ENCODE peak calls at places on chromosomes 16 and 17, in seven cellular contexts. One of them, this sample, is unnamed.

GRCh38 chr16:64910351-64910750 is 211.5 kb downstream of the CDH11 start:
- DNase-seq in SK-N-SH: no peak
- DNase-seq in hepatocyte: peak; percentile 46
- DNase-seq in brain microvascular endothelial cell: peak; percentile 98
- DNase-seq in keratinocyte: no peak
- DNase-seq in endodermal cell: peak; percentile 59
- DNase-seq in tibial artery: peak; percentile 21
- DNase-seq in this sample: no peak

GRCh38 chr16:88549671-88550643 is 20.2 kb upstream of the ZC3H18 start:
- DNase-seq in SK-N-SH: peak; percentile 33
- DNase-seq in hepatocyte: no peak
- DNase-seq in brain microvascular endothelial cell: no peak
- DNase-seq in keratinocyte: no peak
- DNase-seq in endodermal cell: peak; percentile 39
- DNase-seq in tibial artery: no peak
- DNase-seq in this sample: no peak

GRCh38 chr17:43454888-43455287 is 28.9 kb upstream of the DHX8 start:
- DNase-seq in SK-N-SH: no peak
- DNase-seq in hepatocyte: no peak
- DNase-seq in brain microvascular endothelial cell: no peak
- DNase-seq in keratinocyte: no peak
- DNase-seq in endodermal cell: no peak
- DNase-seq in tibial artery: no peak
- DNase-seq in this sample: no peak

GRCh38 chr16:48236286-48236685 is 7.8 kb upstream of the LONP2 start:
- DNase-seq in SK-N-SH: no peak
- DNase-seq in hepatocyte: no peak
- DNase-seq in brain microvascular endothelial cell: no peak
- DNase-seq in keratinocyte: no peak
- DNase-seq in endodermal cell: no peak
- DNase-seq in tibial artery: no peak
- DNase-seq in this sample: no peak

GRCh38 chr16:819336-819735 is 18.8 kb upstream of the GNG13 start:
- DNase-seq in SK-N-SH: no peak
- DNase-seq in hepatocyte: no peak
- DNase-seq in brain microvascular endothelial cell: no peak
- DNase-seq in keratinocyte: no peak
- DNase-seq in endodermal cell: no peak
- DNase-seq in tibial artery: no peak
- DNase-seq in this sample: no peak

GRCh38 chr16:69316595-69317034 is 5.5 kb downstream of the VPS4A start:
- DNase-seq in SK-N-SH: no peak
- DNase-seq in hepatocyte: no peak
- DNase-seq in brain microvascular endothelial cell: no peak
- DNase-seq in keratinocyte: no peak
- DNase-seq in endodermal cell: no peak
- DNase-seq in tibial artery: no peak
- DNase-seq in this sample: no peak

GRCh38 chr17:38464251-38464722 is 36.0 kb downstream of the ARHGAP23 start:
- DNase-seq in SK-N-SH: peak; percentile 83
- DNase-seq in hepatocyte: no peak
- DNase-seq in brain microvascular endothelial cell: no peak
- DNase-seq in keratinocyte: no peak
- DNase-seq in endodermal cell: no peak
- DNase-seq in tibial artery: peak; percentile 74
- DNase-seq in this sample: no peak

GRCh38 chr17:38719943-38720641 is 10.0 kb upstream of the CISD3 start:
- DNase-seq in SK-N-SH: peak; percentile 74
- DNase-seq in hepatocyte: no peak
- DNase-seq in brain microvascular endothelial cell: no peak
- DNase-seq in keratinocyte: no peak
- DNase-seq in endodermal cell: peak; percentile 96
- DNase-seq in tibial artery: no peak
- DNase-seq in this sample: no peak

GRCh38 chr17:66415366-66416206 is 113.2 kb downstream of the PRKCA start:
- DNase-seq in SK-N-SH: no peak
- DNase-seq in hepatocyte: peak; percentile 64
- DNase-seq in brain microvascular endothelial cell: no peak
- DNase-seq in keratinocyte: no peak
- DNase-seq in endodermal cell: no peak
- DNase-seq in tibial artery: no peak
- DNase-seq in this sample: no peak

GRCh38 chr17:78665952-78666920 is 89.0 kb upstream of the DNAH17 start:
- DNase-seq in SK-N-SH: no peak
- DNase-seq in hepatocyte: peak; percentile 46
- DNase-seq in brain microvascular endothelial cell: no peak
- DNase-seq in keratinocyte: no peak
- DNase-seq in endodermal cell: no peak
- DNase-seq in tibial artery: peak; percentile 51
- DNase-seq in this sample: peak; percentile 45

GRCh38 chr17:80195671-80196529 is 24.2 kb downstream of the SGSH start:
- DNase-seq in SK-N-SH: peak; percentile 70
- DNase-seq in hepatocyte: no peak
- DNase-seq in brain microvascular endothelial cell: no peak
- DNase-seq in keratinocyte: no peak
- DNase-seq in endodermal cell: peak; percentile 87
- DNase-seq in tibial artery: no peak
- DNase-seq in this sample: peak; percentile 44

GRCh38 chr17:79617740-79618382 is 7.0 kb upstream of the RBFOX3 start:
- DNase-seq in SK-N-SH: no peak
- DNase-seq in hepatocyte: no peak
- DNase-seq in brain microvascular endothelial cell: no peak
- DNase-seq in keratinocyte: no peak
- DNase-seq in endodermal cell: peak; percentile 40
- DNase-seq in tibial artery: no peak
- DNase-seq in this sample: no peak

GRCh38 chr17:80287806-80288579 is 27.3 kb downstream of the RNF213 start:
- DNase-seq in SK-N-SH: no peak
- DNase-seq in hepatocyte: no peak
- DNase-seq in brain microvascular endothelial cell: no peak
- DNase-seq in keratinocyte: no peak
- DNase-seq in endodermal cell: no peak
- DNase-seq in tibial artery: no peak
- DNase-seq in this sample: no peak

GRCh38 chr16:57304169-57305061 is 19.9 kb upstream of the PLLP start:
- DNase-seq in SK-N-SH: no peak
- DNase-seq in hepatocyte: peak; percentile 88
- DNase-seq in brain microvascular endothelial cell: peak; percentile 32
- DNase-seq in keratinocyte: no peak
- DNase-seq in endodermal cell: no peak
- DNase-seq in tibial artery: peak; percentile 84
- DNase-seq in this sample: no peak

GRCh38 chr16:75486014-75486404 is 9.2 kb downstream of the CHST6 start:
- DNase-seq in SK-N-SH: no peak
- DNase-seq in hepatocyte: no peak
- DNase-seq in brain microvascular endothelial cell: no peak
- DNase-seq in keratinocyte: peak; percentile 99
- DNase-seq in endodermal cell: no peak
- DNase-seq in tibial artery: no peak
- DNase-seq in this sample: no peak

GRCh38 chr16:14529010-14529669 is 100.9 kb downstream of the PARN start:
- DNase-seq in SK-N-SH: peak; percentile 61
- DNase-seq in hepatocyte: peak; percentile 86
- DNase-seq in brain microvascular endothelial cell: peak; percentile 82
- DNase-seq in keratinocyte: peak; percentile 59
- DNase-seq in endodermal cell: peak; percentile 87
- DNase-seq in tibial artery: peak; percentile 63
- DNase-seq in this sample: peak; percentile 22

GRCh38 chr16:53695070-53695469 is 8.6 kb downstream of the RPGRIP1L start:
- DNase-seq in SK-N-SH: no peak
- DNase-seq in hepatocyte: no peak
- DNase-seq in brain microvascular endothelial cell: peak; percentile 68
- DNase-seq in keratinocyte: no peak
- DNase-seq in endodermal cell: no peak
- DNase-seq in tibial artery: no peak
- DNase-seq in this sample: no peak

GRCh38 chr17:50276588-50277356 is 2.5 kb downstream of the TMEM92 start:
- DNase-seq in SK-N-SH: no peak
- DNase-seq in hepatocyte: no peak
- DNase-seq in brain microvascular endothelial cell: no peak
- DNase-seq in keratinocyte: no peak
- DNase-seq in endodermal cell: peak; percentile 67
- DNase-seq in tibial artery: no peak
- DNase-seq in this sample: no peak

GRCh38 chr16:85401917-85402766 is 211.0 kb upstream of the GSE1 start:
- DNase-seq in SK-N-SH: no peak
- DNase-seq in hepatocyte: no peak
- DNase-seq in brain microvascular endothelial cell: no peak
- DNase-seq in keratinocyte: no peak
- DNase-seq in endodermal cell: peak; percentile 50
- DNase-seq in tibial artery: no peak
- DNase-seq in this sample: no peak

GRCh38 chr17:15026088-15026487 is 239.0 kb downstream of the PMP22 start:
- DNase-seq in SK-N-SH: no peak
- DNase-seq in hepatocyte: no peak
- DNase-seq in brain microvascular endothelial cell: no peak
- DNase-seq in keratinocyte: no peak
- DNase-seq in endodermal cell: no peak
- DNase-seq in tibial artery: no peak
- DNase-seq in this sample: no peak
- H3K27ac ChIP-seq in SK-N-SH: no peak overlapping the region
- H3K27ac ChIP-seq in hepatocyte: no peak overlapping the region
- H3K27ac ChIP-seq in brain microvascular endothelial cell: no peak overlapping the region
- H3K27ac ChIP-seq in keratinocyte: no peak overlapping the region
- H3K27ac ChIP-seq in endodermal cell: no peak overlapping the region
- H3K27ac ChIP-seq in tibial artery: no peak overlapping the region
- H3K27ac ChIP-seq in this sample: no peak overlapping the region

DNA sequence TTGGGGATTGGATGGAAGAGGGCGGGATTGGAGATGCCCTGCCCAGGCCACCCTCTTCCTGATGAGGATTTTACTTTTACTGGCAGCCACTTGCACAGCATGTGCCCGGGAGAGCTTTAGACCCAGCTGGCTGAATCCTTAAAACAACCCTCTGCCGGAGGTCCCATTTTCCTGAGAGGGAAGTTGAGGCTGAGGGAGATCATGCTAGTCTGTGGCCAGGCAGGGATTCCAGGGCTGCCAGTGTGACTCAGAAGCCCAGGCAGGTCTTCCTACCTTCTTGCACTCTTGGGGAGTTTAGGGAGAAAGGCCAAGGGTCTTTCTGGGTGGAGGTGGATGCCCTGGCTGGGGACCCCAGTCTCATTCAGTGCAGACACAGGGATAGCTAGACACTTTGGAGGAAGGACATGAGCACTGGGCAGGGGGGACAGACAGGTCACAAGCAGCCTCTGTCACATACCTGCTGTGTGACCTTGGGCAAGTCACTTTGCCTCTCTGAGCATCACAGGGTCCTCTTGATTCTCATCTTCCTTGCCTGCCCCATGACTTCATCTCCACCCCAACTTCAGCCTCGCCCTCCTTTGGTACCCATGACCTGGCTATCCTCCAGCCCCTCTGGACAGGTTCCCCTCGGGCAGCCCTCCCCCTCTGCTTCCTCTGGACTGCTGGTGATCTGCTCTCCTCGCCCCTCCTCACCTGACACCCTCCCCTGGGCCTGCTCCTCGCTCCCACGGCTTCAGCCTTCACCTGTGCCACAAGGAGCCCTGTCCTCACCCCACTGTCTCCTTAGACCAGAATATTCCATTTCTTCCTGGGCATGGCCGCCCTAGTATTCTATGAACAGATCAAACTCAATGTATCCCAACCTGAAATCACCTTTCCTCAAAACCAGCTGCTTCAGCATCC is 11.3 kb upstream of the DCAF7 start:
- DNase-seq in SK-N-SH: peak; percentile 15
- DNase-seq in hepatocyte: no peak
- DNase-seq in brain microvascular endothelial cell: no peak
- DNase-seq in keratinocyte: no peak
- DNase-seq in endodermal cell: peak; percentile 34
- DNase-seq in tibial artery: no peak
- DNase-seq in this sample: no peak
- H3K4me3 ChIP-seq in SK-N-SH: no peak overlapping the region
- H3K4me3 ChIP-seq in hepatocyte: no peak overlapping the region
- H3K4me3 ChIP-seq in brain microvascular endothelial cell: no peak overlapping the region
- H3K4me3 ChIP-seq in keratinocyte: no peak overlapping the region
- H3K4me3 ChIP-seq in endodermal cell: no peak overlapping the region
- H3K4me3 ChIP-seq in tibial artery: no peak overlapping the region
- H3K4me3 ChIP-seq in this sample: no peak overlapping the region

GRCh38 chr17:54902611-54903010 is 2.0 kb downstream of the TOM1L1 start:
- DNase-seq in SK-N-SH: peak; percentile 31
- DNase-seq in hepatocyte: no peak
- DNase-seq in brain microvascular endothelial cell: no peak
- DNase-seq in keratinocyte: no peak
- DNase-seq in endodermal cell: no peak
- DNase-seq in tibial artery: no peak
- DNase-seq in this sample: no peak

GRCh38 chr17:54900457-54901229 is at the start of gene TOM1L1:
- DNase-seq in SK-N-SH: peak; percentile 92
- DNase-seq in hepatocyte: peak; percentile 91
- DNase-seq in brain microvascular endothelial cell: peak; percentile 47
- DNase-seq in keratinocyte: peak; percentile 11
- DNase-seq in endodermal cell: peak; percentile 97
- DNase-seq in tibial artery: peak; percentile 47
- DNase-seq in this sample: no peak

GRCh38 chr17:54902017-54902416 is 1.4 kb downstream of the TOM1L1 start:
- DNase-seq in SK-N-SH: no peak
- DNase-seq in hepatocyte: no peak
- DNase-seq in brain microvascular endothelial cell: no peak
- DNase-seq in keratinocyte: no peak
- DNase-seq in endodermal cell: no peak
- DNase-seq in tibial artery: no peak
- DNase-seq in this sample: no peak

GRCh38 chr17:54901230-54901847 is 687 bp downstream of the TOM1L1 start:
- DNase-seq in SK-N-SH: peak; percentile 27
- DNase-seq in hepatocyte: peak; percentile 28
- DNase-seq in brain microvascular endothelial cell: no peak
- DNase-seq in keratinocyte: peak; percentile 33
- DNase-seq in endodermal cell: no peak
- DNase-seq in tibial artery: no peak
- DNase-seq in this sample: no peak

GRCh38 chr17:54903375-54903774 is 2.7 kb downstream of the TOM1L1 start:
- DNase-seq in SK-N-SH: peak; percentile 72
- DNase-seq in hepatocyte: peak; percentile 44
- DNase-seq in brain microvascular endothelial cell: no peak
- DNase-seq in keratinocyte: no peak
- DNase-seq in endodermal cell: no peak
- DNase-seq in tibial artery: no peak
- DNase-seq in this sample: no peak
- H3K27ac ChIP-seq in SK-N-SH: no peak overlapping the region
- H3K27ac ChIP-seq in hepatocyte: no peak overlapping the region
- H3K27ac ChIP-seq in brain microvascular endothelial cell: no peak overlapping the region
- H3K27ac ChIP-seq in keratinocyte: no peak overlapping the region
- H3K27ac ChIP-seq in endodermal cell: no peak overlapping the region
- H3K27ac ChIP-seq in tibial artery: no peak overlapping the region
- H3K27ac ChIP-seq in this sample: no peak overlapping the region

DNA sequence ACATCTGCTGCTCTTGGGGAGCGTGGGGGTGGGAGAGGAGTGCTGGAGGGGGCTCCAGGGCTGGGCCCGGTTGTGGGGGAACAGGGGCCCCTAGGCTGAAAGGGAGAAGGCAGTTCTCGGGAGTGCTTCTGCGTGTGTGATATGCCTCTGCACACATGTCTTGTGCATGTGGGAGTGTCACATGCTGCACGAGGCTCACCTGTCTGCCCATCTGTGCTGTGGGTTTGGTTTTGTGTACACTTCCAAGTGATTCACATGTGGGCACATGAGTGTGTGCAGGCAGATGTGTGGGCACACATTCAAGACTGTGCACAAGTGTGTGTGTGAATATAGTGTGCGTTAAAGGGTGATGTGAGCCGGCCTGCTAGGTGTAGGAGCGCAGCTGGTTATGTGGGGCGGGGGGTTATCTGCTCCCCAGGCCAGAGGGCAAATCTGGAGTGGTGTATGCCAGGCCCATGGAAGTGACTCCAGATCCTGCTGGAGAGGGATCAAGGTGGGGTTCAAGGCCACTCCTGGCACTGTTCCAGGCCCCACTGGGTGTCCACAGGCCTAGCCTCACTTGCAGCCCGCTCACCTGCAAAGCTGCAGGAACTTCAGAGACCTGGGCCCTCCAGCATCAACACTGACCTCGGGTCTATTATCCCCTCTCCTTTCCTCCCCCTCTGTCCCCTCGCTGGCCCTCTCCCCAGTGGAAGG is 3.8 kb upstream of the BAHCC1 start:
- DNase-seq in SK-N-SH: no peak
- DNase-seq in hepatocyte: no peak
- DNase-seq in brain microvascular endothelial cell: no peak
- DNase-seq in keratinocyte: no peak
- DNase-seq in endodermal cell: no peak
- DNase-seq in tibial artery: no peak
- DNase-seq in this sample: no peak
- H3K4me3 ChIP-seq in SK-N-SH: no peak overlapping the region
- H3K4me3 ChIP-seq in hepatocyte: peak overlapping the region; percentile 63
- H3K4me3 ChIP-seq in brain microvascular endothelial cell: no peak overlapping the region
- H3K4me3 ChIP-seq in keratinocyte: no peak overlapping the region
- H3K4me3 ChIP-seq in endodermal cell: peak overlapping the region; percentile 88
- H3K4me3 ChIP-seq in tibial artery: peak overlapping the region; percentile 92
- H3K4me3 ChIP-seq in this sample: no peak overlapping the region

This sample was measured in CD8-positive, alpha-beta memory T cell.